ENCODE peak calls at places on chromosomes 2 and 18, in six cellular contexts. One of them, this sample, is unnamed.

GRCh38 chr2:178756843-178757242 is 50.4 kb downstream of the TTN start:
- DNase-seq in A549: no peak
- DNase-seq in IMR-90: peak; percentile 65
- DNase-seq in colonic mucosa: no peak
- DNase-seq in cardiac muscle cell: no peak
- DNase-seq in fibroblast of mammary gland: peak; percentile 62
- DNase-seq in this sample: no peak

GRCh38 chr2:86825020-86825727 is 34.5 kb upstream of the CD8A start:
- DNase-seq in colonic mucosa: no peak
- DNase-seq in cardiac muscle cell: no peak
- DNase-seq in A549: no peak
- DNase-seq in IMR-90: no peak
- DNase-seq in fibroblast of mammary gland: no peak
- DNase-seq in this sample: peak; percentile 88

GRCh38 chr2:20349457-20350034 is 1.1 kb downstream of the PUM2 start:
- DNase-seq in A549: no peak
- DNase-seq in colonic mucosa: no peak
- DNase-seq in fibroblast of mammary gland: peak; percentile 31
- DNase-seq in cardiac muscle cell: no peak
- DNase-seq in IMR-90: peak; percentile 27
- DNase-seq in this sample: no peak

GRCh38 chr2:240990726-240991377 is 7.6 kb upstream of the SNED1 start:
- DNase-seq in colonic mucosa: no peak
- DNase-seq in IMR-90: no peak
- DNase-seq in cardiac muscle cell: no peak
- DNase-seq in fibroblast of mammary gland: no peak
- DNase-seq in A549: no peak
- DNase-seq in this sample: no peak

GRCh38 chr2:83471708-83472107 is 987.4 kb downstream of the SUCLG1 start:
- DNase-seq in fibroblast of mammary gland: no peak
- DNase-seq in cardiac muscle cell: no peak
- DNase-seq in IMR-90: no peak
- DNase-seq in colonic mucosa: no peak
- DNase-seq in A549: no peak
- DNase-seq in this sample: no peak

GRCh38 chr18:41690332-41691110 is 264.5 kb upstream of the PIK3C3 start:
- DNase-seq in IMR-90: no peak
- DNase-seq in fibroblast of mammary gland: no peak
- DNase-seq in A549: no peak
- DNase-seq in colonic mucosa: no peak
- DNase-seq in cardiac muscle cell: peak; percentile 23
- DNase-seq in this sample: no peak

GRCh38 chr2:62467475-62468321 is 38.3 kb downstream of the TMEM17 start:
- DNase-seq in colonic mucosa: no peak
- DNase-seq in A549: peak; percentile 25
- DNase-seq in cardiac muscle cell: no peak
- DNase-seq in IMR-90: no peak
- DNase-seq in fibroblast of mammary gland: peak; percentile 78
- DNase-seq in this sample: no peak

GRCh38 chr18:29174891-29175290 is 998.0 kb upstream of the CDH2 start:
- DNase-seq in fibroblast of mammary gland: no peak
- DNase-seq in IMR-90: no peak
- DNase-seq in colonic mucosa: no peak
- DNase-seq in cardiac muscle cell: no peak
- DNase-seq in A549: no peak
- DNase-seq in this sample: no peak

GRCh38 chr18:32296851-32297250 is 107.0 kb downstream of the MEP1B start:
- DNase-seq in colonic mucosa: no peak
- DNase-seq in A549: no peak
- DNase-seq in IMR-90: no peak
- DNase-seq in cardiac muscle cell: no peak
- DNase-seq in fibroblast of mammary gland: no peak
- DNase-seq in this sample: no peak

DNA sequence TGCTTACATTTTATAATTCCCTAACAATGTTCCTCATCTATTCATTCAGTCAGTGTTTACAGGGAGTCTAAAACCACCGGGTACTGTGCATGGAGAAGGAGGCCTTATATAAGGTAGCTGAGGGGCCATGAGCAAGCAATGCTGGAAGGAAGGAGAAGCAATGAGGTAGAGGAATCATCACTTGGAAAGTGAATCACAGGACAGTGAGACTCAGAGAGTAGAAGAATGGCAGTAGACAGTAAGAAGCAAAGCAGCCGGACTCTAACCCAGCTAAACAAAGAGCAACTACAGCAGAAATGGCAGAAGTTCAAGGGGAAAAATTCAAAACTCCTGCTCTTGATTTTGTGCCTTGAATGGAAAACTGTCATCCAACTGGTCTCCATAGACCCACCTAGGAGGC is 68.2 kb downstream of the RBMS1 start:
- DNase-seq in cardiac muscle cell: no peak
- DNase-seq in IMR-90: peak; percentile 81
- DNase-seq in fibroblast of mammary gland: peak; percentile 67
- DNase-seq in A549: no peak
- DNase-seq in colonic mucosa: no peak
- DNase-seq in this sample: no peak
- H3K4me3 ChIP-seq in cardiac muscle cell: no peak overlapping the region
- H3K4me3 ChIP-seq in IMR-90: no peak overlapping the region
- H3K4me3 ChIP-seq in fibroblast of mammary gland: no peak overlapping the region
- H3K4me3 ChIP-seq in A549: no peak overlapping the region
- H3K4me3 ChIP-seq in colonic mucosa: no peak overlapping the region
- H3K4me3 ChIP-seq in this sample: no peak overlapping the region

GRCh38 chr2:156156580-156156979 is 175.9 kb downstream of the NR4A2 start:
- DNase-seq in cardiac muscle cell: peak; percentile 7
- DNase-seq in A549: no peak
- DNase-seq in colonic mucosa: peak; percentile 26
- DNase-seq in fibroblast of mammary gland: no peak
- DNase-seq in IMR-90: no peak
- DNase-seq in this sample: no peak
- TF ChIP-seq CTCF in cardiac muscle cell: no peak
- TF ChIP-seq CTCF in A549: no peak
- TF ChIP-seq CTCF in colonic mucosa: peak; percentile 36
- TF ChIP-seq CTCF in fibroblast of mammary gland: peak; percentile 9
- TF ChIP-seq CTCF in IMR-90: no peak
- TF ChIP-seq CTCF in this sample: peak; percentile 12

GRCh38 chr2:161426416-161426787 is 10.3 kb downstream of the TBR1 start:
- DNase-seq in cardiac muscle cell: no peak
- DNase-seq in IMR-90: no peak
- DNase-seq in fibroblast of mammary gland: no peak
- DNase-seq in A549: no peak
- DNase-seq in colonic mucosa: no peak
- DNase-seq in this sample: no peak

GRCh38 chr2:161430416-161430815 is 14.3 kb downstream of the TBR1 start:
- DNase-seq in cardiac muscle cell: no peak
- DNase-seq in fibroblast of mammary gland: no peak
- DNase-seq in A549: no peak
- DNase-seq in IMR-90: no peak
- DNase-seq in colonic mucosa: no peak
- DNase-seq in this sample: no peak

GRCh38 chr2:161426788-161427412 is 10.8 kb downstream of the TBR1 start:
- DNase-seq in colonic mucosa: peak; percentile 35
- DNase-seq in cardiac muscle cell: no peak
- DNase-seq in A549: no peak
- DNase-seq in IMR-90: peak; percentile 43
- DNase-seq in fibroblast of mammary gland: peak; percentile 53
- DNase-seq in this sample: no peak

GRCh38 chr2:161427413-161428239 is 11.5 kb downstream of the TBR1 start:
- DNase-seq in colonic mucosa: peak; percentile 17
- DNase-seq in fibroblast of mammary gland: peak; percentile 20
- DNase-seq in IMR-90: no peak
- DNase-seq in cardiac muscle cell: no peak
- DNase-seq in A549: no peak
- DNase-seq in this sample: no peak

DNA sequence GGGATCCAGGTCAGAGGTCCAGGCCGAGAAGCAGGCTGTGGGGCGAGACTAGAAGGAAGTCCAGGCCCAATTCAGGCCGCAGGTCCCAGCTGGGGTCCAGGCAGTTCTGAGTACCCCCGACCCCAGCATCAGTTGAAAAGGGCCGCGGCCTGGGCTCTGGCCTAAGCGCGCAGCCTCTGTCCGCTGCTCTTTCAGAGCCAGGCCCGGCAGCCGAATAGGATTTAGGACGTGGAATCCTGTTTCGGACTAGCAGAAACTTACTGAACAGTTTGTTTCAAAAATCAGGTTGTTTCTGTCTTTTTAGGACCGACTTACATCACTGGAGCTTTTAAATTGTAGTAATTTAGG is 12.1 kb downstream of the TBR1 start:
- DNase-seq in cardiac muscle cell: no peak
- DNase-seq in colonic mucosa: no peak
- DNase-seq in fibroblast of mammary gland: no peak
- DNase-seq in IMR-90: no peak
- DNase-seq in A549: no peak
- DNase-seq in this sample: no peak
- H3K4me3 ChIP-seq in cardiac muscle cell: no peak overlapping the region
- H3K4me3 ChIP-seq in colonic mucosa: no peak overlapping the region
- H3K4me3 ChIP-seq in fibroblast of mammary gland: no peak overlapping the region
- H3K4me3 ChIP-seq in IMR-90: no peak overlapping the region
- H3K4me3 ChIP-seq in A549: no peak overlapping the region
- H3K4me3 ChIP-seq in this sample: no peak overlapping the region

DNA sequence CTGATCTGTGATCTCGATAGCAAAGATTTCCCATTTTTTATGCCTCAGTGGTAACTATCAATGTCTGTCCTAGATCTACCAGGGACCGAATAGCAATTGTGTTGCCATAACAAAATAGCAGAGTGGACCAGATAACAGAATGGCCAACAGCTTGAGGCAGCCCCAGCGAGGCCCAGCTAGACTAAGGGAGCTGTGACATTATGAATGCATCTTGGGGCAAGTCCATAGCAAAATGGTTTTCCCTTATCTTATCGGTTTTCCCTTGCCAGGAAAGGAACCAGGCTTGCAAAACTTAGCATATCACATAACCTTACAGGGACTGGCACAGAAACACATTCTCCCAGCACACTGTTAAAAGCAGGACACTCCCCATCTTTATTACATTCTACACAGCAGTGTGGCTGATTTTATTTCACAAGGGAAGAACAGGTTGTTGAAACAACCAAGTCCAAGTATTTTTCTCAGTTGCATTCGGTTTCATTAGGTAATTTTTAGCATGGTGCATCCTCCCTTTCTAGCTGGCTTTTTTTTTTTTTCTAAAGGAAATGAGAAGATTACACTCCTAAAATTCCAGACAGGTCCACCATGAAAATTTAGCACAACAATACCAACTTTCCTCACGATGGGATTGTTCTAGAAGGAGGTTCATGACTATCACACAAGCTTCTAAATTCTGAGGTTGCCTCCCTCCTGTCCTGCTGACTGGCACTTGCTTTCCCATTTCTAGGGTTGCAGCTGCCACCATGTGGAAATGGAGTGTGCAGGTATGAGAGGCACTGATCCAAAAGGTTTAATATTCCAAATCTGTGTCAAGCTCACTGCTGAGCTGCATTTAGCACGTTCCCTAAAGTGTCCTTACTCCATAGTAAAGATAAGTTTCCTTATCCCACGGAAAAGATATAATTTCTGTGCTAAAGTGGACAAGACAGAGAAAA is 97.0 kb upstream of the SLC35G4 start:
- DNase-seq in cardiac muscle cell: no peak
- DNase-seq in colonic mucosa: no peak
- DNase-seq in A549: peak; percentile 11
- DNase-seq in IMR-90: no peak
- DNase-seq in fibroblast of mammary gland: peak; percentile 25
- DNase-seq in this sample: peak; percentile 54
- TF ChIP-seq CTCF in cardiac muscle cell: peak; percentile 18
- TF ChIP-seq CTCF in colonic mucosa: no peak
- TF ChIP-seq CTCF in A549: peak; percentile 60
- TF ChIP-seq CTCF in IMR-90: peak; percentile 22
- TF ChIP-seq CTCF in fibroblast of mammary gland: peak; percentile 32
- TF ChIP-seq CTCF in this sample: peak; percentile 78

GRCh38 chr18:62944454-62944853 is 229.1 kb downstream of the PHLPP1 start:
- DNase-seq in colonic mucosa: no peak
- DNase-seq in A549: no peak
- DNase-seq in IMR-90: no peak
- DNase-seq in cardiac muscle cell: peak; percentile 54
- DNase-seq in fibroblast of mammary gland: peak; percentile 22
- DNase-seq in this sample: no peak

GRCh38 chr18:62952807-62953206 is 237.5 kb downstream of the PHLPP1 start:
- DNase-seq in IMR-90: peak; percentile 57
- DNase-seq in A549: no peak
- DNase-seq in colonic mucosa: no peak
- DNase-seq in fibroblast of mammary gland: no peak
- DNase-seq in cardiac muscle cell: no peak
- DNase-seq in this sample: no peak

GRCh38 chr18:62953663-62954062 is 238.3 kb downstream of the PHLPP1 start:
- DNase-seq in fibroblast of mammary gland: no peak
- DNase-seq in colonic mucosa: no peak
- DNase-seq in cardiac muscle cell: no peak
- DNase-seq in A549: no peak
- DNase-seq in IMR-90: no peak
- DNase-seq in this sample: no peak

GRCh38 chr18:62950246-62950645 is 234.9 kb downstream of the PHLPP1 start:
- DNase-seq in cardiac muscle cell: no peak
- DNase-seq in colonic mucosa: no peak
- DNase-seq in A549: no peak
- DNase-seq in fibroblast of mammary gland: no peak
- DNase-seq in IMR-90: no peak
- DNase-seq in this sample: no peak

DNA sequence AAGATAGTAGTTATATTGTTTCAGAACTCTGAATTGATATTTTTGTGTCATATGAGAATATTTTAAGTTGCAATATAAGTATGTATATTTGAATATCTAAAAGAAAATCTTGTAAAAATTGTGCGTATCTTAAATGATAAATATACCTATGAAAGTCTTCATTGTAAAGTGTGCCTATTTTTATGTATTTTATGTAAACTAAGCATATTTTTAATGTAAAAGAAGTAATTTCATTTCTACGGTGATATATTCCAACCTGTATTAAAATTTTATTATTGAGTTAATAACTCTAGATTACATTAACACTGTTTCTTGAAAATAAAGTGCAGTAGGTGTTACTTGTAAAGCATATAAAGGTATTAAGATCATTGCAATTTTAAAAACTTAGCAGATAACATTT is 233.4 kb downstream of the PHLPP1 start:
- DNase-seq in fibroblast of mammary gland: no peak
- DNase-seq in A549: no peak
- DNase-seq in IMR-90: no peak
- DNase-seq in cardiac muscle cell: no peak
- DNase-seq in colonic mucosa: no peak
- DNase-seq in this sample: no peak
- H3K4me3 ChIP-seq in fibroblast of mammary gland: no peak overlapping the region
- H3K4me3 ChIP-seq in A549: no peak overlapping the region
- H3K4me3 ChIP-seq in IMR-90: no peak overlapping the region
- H3K4me3 ChIP-seq in cardiac muscle cell: no peak overlapping the region
- H3K4me3 ChIP-seq in colonic mucosa: no peak overlapping the region
- H3K4me3 ChIP-seq in this sample: no peak overlapping the region

DNA sequence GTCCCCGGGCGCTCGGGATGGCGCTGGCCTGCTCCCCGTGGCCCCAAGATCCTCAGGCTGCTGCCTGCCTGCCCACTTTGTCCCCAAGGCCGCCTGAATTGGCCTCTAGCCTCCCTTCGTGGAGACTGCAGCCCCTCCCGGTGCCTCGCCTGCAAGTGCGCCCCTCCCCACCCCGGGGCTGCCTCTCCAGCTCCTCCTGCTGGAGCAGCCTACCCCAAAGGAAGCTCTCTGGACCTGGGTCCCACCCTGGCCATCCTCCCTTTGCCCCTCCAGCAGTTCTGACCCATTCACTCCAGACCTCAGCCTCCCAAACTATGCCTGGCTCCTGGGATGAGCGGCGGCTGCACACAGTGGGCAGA is 6.2 kb downstream of the ESPNL start:
- DNase-seq in cardiac muscle cell: no peak
- DNase-seq in A549: no peak
- DNase-seq in fibroblast of mammary gland: no peak
- DNase-seq in colonic mucosa: no peak
- DNase-seq in IMR-90: no peak
- DNase-seq in this sample: no peak
- TF ChIP-seq CTCF in cardiac muscle cell: no peak
- TF ChIP-seq CTCF in A549: no peak
- TF ChIP-seq CTCF in fibroblast of mammary gland: no peak
- TF ChIP-seq CTCF in colonic mucosa: no peak
- TF ChIP-seq CTCF in IMR-90: peak; percentile 11
- TF ChIP-seq CTCF in this sample: peak; percentile 9